ENCODE peak calls at places on chromosomes 5 and 9, in five cellular contexts. One of them, this sample, is unnamed.
A peak's percentile ranks its signal among the peaks of the same experiment; 100 is the strongest.

GRCh38 chr5:180799194-180799593 is 3.4 kb downstream of the MGAT1 start:
- DNase-seq in astrocyte of the spinal cord: no peak
- DNase-seq in body of pancreas: peak; percentile 77
- DNase-seq in fibroblast of lung: no peak
- DNase-seq in left lung: no peak
- DNase-seq in this sample: no peak

GRCh38 chr9:95481000-95481399 is 35.8 kb downstream of the PTCH1 start:
- DNase-seq in astrocyte of the spinal cord: no peak
- DNase-seq in body of pancreas: no peak
- DNase-seq in fibroblast of lung: no peak
- DNase-seq in left lung: no peak
- DNase-seq in this sample: no peak

GRCh38 chr5:106047341-106047740 is 1623.4 kb downstream of the EFNA5 start:
- DNase-seq in astrocyte of the spinal cord: no peak
- DNase-seq in body of pancreas: no peak
- DNase-seq in fibroblast of lung: no peak
- DNase-seq in left lung: no peak
- DNase-seq in this sample: no peak

GRCh38 chr5:180291234-180291940 is 496 bp downstream of the MAPK9 start:
- DNase-seq in astrocyte of the spinal cord: no peak
- DNase-seq in body of pancreas: peak; percentile 22
- DNase-seq in fibroblast of lung: no peak
- DNase-seq in left lung: no peak
- DNase-seq in this sample: no peak

GRCh38 chr5:59608745-59609144 is 284.8 kb downstream of the PDE4D start:
- DNase-seq in astrocyte of the spinal cord: peak; percentile 57
- DNase-seq in body of pancreas: no peak
- DNase-seq in fibroblast of lung: peak; percentile 22
- DNase-seq in left lung: no peak
- DNase-seq in this sample: no peak

GRCh38 chr5:39224196-39224754 is 4.9 kb upstream of the FYB1 start:
- DNase-seq in astrocyte of the spinal cord: no peak
- DNase-seq in body of pancreas: peak; percentile 48
- DNase-seq in fibroblast of lung: peak; percentile 12
- DNase-seq in left lung: peak; percentile 68
- DNase-seq in this sample: no peak

GRCh38 chr5:14265574-14265973 is 122.4 kb downstream of the TRIO start:
- DNase-seq in astrocyte of the spinal cord: peak; percentile 85
- DNase-seq in body of pancreas: no peak
- DNase-seq in fibroblast of lung: peak; percentile 63
- DNase-seq in left lung: no peak
- DNase-seq in this sample: peak; percentile 83

GRCh38 chr9:138051586-138052321 is 174.2 kb downstream of the CACNA1B start:
- DNase-seq in astrocyte of the spinal cord: no peak
- DNase-seq in body of pancreas: no peak
- DNase-seq in fibroblast of lung: no peak
- DNase-seq in left lung: no peak
- DNase-seq in this sample: no peak

GRCh38 chr9:71783120-71783523 is 14.8 kb upstream of the CEMIP2 start:
- DNase-seq in astrocyte of the spinal cord: no peak
- DNase-seq in body of pancreas: peak; percentile 39
- DNase-seq in fibroblast of lung: no peak
- DNase-seq in left lung: peak; percentile 46
- DNase-seq in this sample: no peak

GRCh38 chr9:19372576-19372975 is 7.5 kb downstream of the RPS6 start:
- DNase-seq in astrocyte of the spinal cord: no peak
- DNase-seq in body of pancreas: no peak
- DNase-seq in fibroblast of lung: no peak
- DNase-seq in left lung: no peak
- DNase-seq in this sample: no peak

GRCh38 chr5:112154940-112155686 is 264.0 kb downstream of the EPB41L4A start:
- DNase-seq in astrocyte of the spinal cord: no peak
- DNase-seq in body of pancreas: no peak
- DNase-seq in fibroblast of lung: no peak
- DNase-seq in left lung: no peak
- DNase-seq in this sample: no peak

GRCh38 chr5:93649234-93649900 is 66.3 kb downstream of the NR2F1 start:
- DNase-seq in astrocyte of the spinal cord: no peak
- DNase-seq in body of pancreas: no peak
- DNase-seq in fibroblast of lung: no peak
- DNase-seq in left lung: no peak
- DNase-seq in this sample: no peak

GRCh38 chr9:129028192-129028966 is at the start of gene SH3GLB2:
- DNase-seq in astrocyte of the spinal cord: peak; percentile 94
- DNase-seq in body of pancreas: peak; percentile 94
- DNase-seq in fibroblast of lung: peak; percentile 97
- DNase-seq in left lung: peak; percentile 98
- DNase-seq in this sample: no peak

GRCh38 chr9:126672634-126673284 is 59.0 kb downstream of the LMX1B start:
- DNase-seq in astrocyte of the spinal cord: no peak
- DNase-seq in body of pancreas: no peak
- DNase-seq in fibroblast of lung: no peak
- DNase-seq in left lung: no peak
- DNase-seq in this sample: no peak

GRCh38 chr5:158660726-158661125 is 439.0 kb downstream of the EBF1 start:
- DNase-seq in astrocyte of the spinal cord: peak; percentile 4
- DNase-seq in body of pancreas: no peak
- DNase-seq in fibroblast of lung: no peak
- DNase-seq in left lung: no peak
- DNase-seq in this sample: no peak

GRCh38 chr9:115014438-115014837 is 84.0 kb upstream of the TNFSF8 start:
- DNase-seq in astrocyte of the spinal cord: no peak
- DNase-seq in body of pancreas: no peak
- DNase-seq in fibroblast of lung: no peak
- DNase-seq in left lung: no peak
- DNase-seq in this sample: no peak

GRCh38 chr9:131635285-131635684 is 90.0 kb downstream of the PRRT1B start:
- DNase-seq in astrocyte of the spinal cord: peak; percentile 95
- DNase-seq in body of pancreas: peak; percentile 96
- DNase-seq in fibroblast of lung: peak; percentile 96
- DNase-seq in left lung: peak; percentile 93
- DNase-seq in this sample: peak; percentile 97

GRCh38 chr5:81140942-81141341 is 92.2 kb upstream of the CKMT2 start:
- DNase-seq in astrocyte of the spinal cord: peak; percentile 81
- DNase-seq in body of pancreas: peak; percentile 15
- DNase-seq in fibroblast of lung: peak; percentile 82
- DNase-seq in left lung: no peak
- DNase-seq in this sample: no peak

GRCh38 chr9:32589083-32589713 is 16.2 kb upstream of the NDUFB6 start:
- DNase-seq in astrocyte of the spinal cord: peak; percentile 69
- DNase-seq in body of pancreas: no peak
- DNase-seq in fibroblast of lung: peak; percentile 62
- DNase-seq in left lung: no peak
- DNase-seq in this sample: peak; percentile 14

GRCh38 chr5:161546463-161547301 is at the start of gene GABRB2:
- DNase-seq in astrocyte of the spinal cord: peak; percentile 60
- DNase-seq in body of pancreas: peak; percentile 65
- DNase-seq in fibroblast of lung: peak; percentile 38
- DNase-seq in left lung: peak; percentile 54
- DNase-seq in this sample: no peak

GRCh38 chr5:56947052-56947451 is 4.9 kb downstream of the MIER3 start:
- DNase-seq in astrocyte of the spinal cord: no peak
- DNase-seq in body of pancreas: no peak
- DNase-seq in fibroblast of lung: no peak
- DNase-seq in left lung: no peak
- DNase-seq in this sample: no peak

GRCh38 chr9:120413121-120414048 is 166.6 kb downstream of the CDK5RAP2 start:
- DNase-seq in astrocyte of the spinal cord: no peak
- DNase-seq in body of pancreas: no peak
- DNase-seq in fibroblast of lung: no peak
- DNase-seq in left lung: no peak
- DNase-seq in this sample: no peak

GRCh38 chr5:102314328-102314727 is 18.2 kb upstream of the SLCO4C1 start:
- DNase-seq in astrocyte of the spinal cord: no peak
- DNase-seq in body of pancreas: no peak
- DNase-seq in fibroblast of lung: no peak
- DNase-seq in left lung: no peak
- DNase-seq in this sample: no peak

GRCh38 chr5:59873113-59873512 is 20.4 kb downstream of the PDE4D start:
- DNase-seq in astrocyte of the spinal cord: peak; percentile 66
- DNase-seq in body of pancreas: no peak
- DNase-seq in fibroblast of lung: peak; percentile 50
- DNase-seq in left lung: no peak
- DNase-seq in this sample: peak; percentile 10

GRCh38 chr5:79536193-79536906 is 22.4 kb upstream of the HOMER1 start:
- DNase-seq in astrocyte of the spinal cord: no peak
- DNase-seq in body of pancreas: no peak
- DNase-seq in fibroblast of lung: no peak
- DNase-seq in left lung: no peak
- DNase-seq in this sample: no peak

DNA sequence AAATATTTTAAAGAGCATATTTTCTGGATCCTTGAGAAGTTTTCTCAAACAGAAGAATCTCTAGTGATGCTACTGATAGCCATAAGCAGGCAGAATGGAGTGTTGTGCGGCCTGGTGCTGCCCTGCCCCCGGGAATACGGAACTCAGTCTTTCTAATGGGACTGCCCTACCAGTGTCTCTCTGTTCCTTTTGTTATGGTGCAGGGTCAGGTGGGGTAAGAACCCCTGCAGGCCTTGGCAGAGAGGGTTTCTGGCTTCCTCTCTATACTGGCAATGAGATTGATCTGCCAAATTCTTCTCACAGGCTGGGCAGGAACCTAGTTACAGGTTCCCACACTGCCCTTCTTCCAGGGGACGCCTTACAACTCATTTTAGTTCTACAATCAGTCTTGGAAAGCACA is 2.6 kb downstream of the IL5 start:
- DNase-seq in astrocyte of the spinal cord: no peak
- DNase-seq in body of pancreas: no peak
- DNase-seq in fibroblast of lung: no peak
- DNase-seq in left lung: no peak
- DNase-seq in this sample: no peak
- H3K4me3 ChIP-seq in astrocyte of the spinal cord: no peak overlapping the region
- H3K4me3 ChIP-seq in body of pancreas: no peak overlapping the region
- H3K4me3 ChIP-seq in fibroblast of lung: no peak overlapping the region
- H3K4me3 ChIP-seq in left lung: no peak overlapping the region
- H3K4me3 ChIP-seq in this sample: no peak overlapping the region

DNA sequence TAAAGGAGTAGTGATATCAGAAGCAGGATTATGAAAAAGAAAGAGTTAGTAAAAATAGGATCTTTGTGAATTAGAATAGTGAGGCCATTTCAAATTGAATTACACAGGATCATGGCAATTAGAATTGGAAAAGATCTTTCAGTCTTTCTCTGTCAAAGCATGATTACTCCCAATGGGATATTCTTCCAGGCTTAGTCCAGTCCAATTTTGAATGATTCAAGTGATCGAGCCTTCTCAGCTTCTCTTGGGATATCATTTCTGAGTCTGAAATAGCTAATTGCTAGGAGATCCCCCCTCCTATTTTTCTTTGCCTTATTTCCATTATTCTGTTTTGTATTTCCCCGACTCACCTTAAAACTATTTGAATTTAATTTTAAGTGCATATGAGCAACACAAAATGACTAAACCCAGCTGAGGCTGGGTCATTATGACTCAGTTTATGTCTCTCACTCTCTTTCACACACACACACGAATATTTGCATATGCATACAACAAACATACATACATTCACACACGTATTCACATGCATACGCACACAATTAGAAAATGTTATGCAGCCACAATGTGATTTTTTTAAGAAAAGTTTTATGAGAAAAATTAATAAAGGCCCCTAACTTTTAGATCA is 34.8 kb upstream of the EFNA5 start:
- DNase-seq in astrocyte of the spinal cord: peak; percentile 69
- DNase-seq in body of pancreas: no peak
- DNase-seq in fibroblast of lung: peak; percentile 33
- DNase-seq in left lung: no peak
- DNase-seq in this sample: peak; percentile 25
- H3K4me3 ChIP-seq in astrocyte of the spinal cord: peak overlapping the region; percentile 22
- H3K4me3 ChIP-seq in body of pancreas: no peak overlapping the region
- H3K4me3 ChIP-seq in fibroblast of lung: peak overlapping the region; percentile 2
- H3K4me3 ChIP-seq in left lung: no peak overlapping the region
- H3K4me3 ChIP-seq in this sample: no peak overlapping the region

DNA sequence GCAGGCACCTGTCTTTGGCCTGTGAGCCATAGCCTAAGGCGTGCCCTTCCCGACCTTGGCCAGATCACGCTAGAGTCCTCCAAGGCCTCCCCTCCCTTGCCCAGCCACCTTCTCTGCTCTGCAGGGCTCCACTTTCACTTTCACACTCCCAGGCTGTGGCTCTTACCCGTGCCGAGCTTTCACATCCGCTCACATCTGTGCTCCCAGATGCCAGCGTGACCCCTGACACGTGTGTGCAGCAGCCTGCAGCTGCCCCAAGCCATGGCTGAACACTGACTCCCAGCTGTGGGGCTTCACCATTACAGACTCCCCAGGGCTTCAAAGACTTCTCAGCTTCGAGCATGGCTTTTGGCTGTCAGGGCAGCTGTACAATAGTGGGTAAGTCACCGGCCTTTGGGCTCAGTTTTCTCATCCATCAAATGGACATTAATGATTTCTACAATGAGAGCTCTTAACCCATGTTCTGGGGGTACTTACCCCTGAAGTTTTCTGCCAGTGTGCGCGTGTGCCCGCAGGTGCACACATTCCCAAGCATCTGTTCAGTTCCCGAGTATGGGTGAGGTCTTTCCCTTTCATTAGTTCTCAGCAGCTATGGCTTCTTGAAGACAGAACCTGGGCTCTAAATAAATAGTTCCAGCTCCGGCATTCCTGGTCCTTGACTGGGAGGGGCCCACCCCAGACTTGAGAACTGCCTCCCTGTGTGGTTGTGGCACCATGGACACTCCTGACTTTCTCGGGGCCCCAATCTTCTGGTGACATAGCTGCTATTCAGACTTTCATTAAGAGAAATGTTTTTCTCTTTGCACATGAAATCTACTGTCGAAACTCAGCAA is 118.6 kb downstream of the RGS3 start:
- DNase-seq in astrocyte of the spinal cord: peak; percentile 74
- DNase-seq in body of pancreas: peak; percentile 90
- DNase-seq in fibroblast of lung: peak; percentile 94
- DNase-seq in left lung: peak; percentile 90
- DNase-seq in this sample: no peak
- H3K4me3 ChIP-seq in astrocyte of the spinal cord: no peak overlapping the region
- H3K4me3 ChIP-seq in body of pancreas: no peak overlapping the region
- H3K4me3 ChIP-seq in fibroblast of lung: no peak overlapping the region
- H3K4me3 ChIP-seq in left lung: peak overlapping the region; percentile 56
- H3K4me3 ChIP-seq in this sample: no peak overlapping the region

DNA sequence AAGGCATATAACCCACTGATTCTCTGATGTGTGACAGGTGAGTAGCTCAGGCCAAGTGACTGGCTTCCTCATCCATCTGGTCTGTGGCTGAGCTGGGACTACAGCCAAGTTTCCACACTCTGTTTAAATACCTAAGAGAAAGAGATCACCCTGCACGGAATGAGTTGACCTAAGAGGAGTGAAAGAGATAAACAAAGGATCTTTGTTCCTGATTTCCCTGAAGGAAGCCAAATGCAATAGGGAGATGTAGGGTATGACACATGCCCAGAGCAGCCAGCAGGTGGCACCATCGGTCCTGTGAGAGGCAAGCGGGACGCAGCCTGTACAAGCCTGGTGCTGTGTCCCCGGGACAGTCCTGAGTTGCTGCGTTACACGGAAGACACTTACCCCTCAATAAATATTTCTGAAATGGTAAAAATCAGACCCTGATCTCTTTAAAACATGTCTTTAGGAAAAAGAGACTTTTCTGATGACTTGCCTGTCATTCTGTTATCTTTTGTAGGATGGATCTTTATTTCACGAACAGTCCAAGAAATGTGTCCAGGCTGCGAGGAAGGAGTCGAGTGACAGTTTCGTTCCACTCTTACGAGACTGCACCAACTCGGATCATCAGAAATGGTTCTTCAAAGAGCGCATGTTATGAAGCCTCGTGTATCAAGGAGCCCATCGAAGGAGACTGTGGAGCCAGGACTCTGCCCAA is 41.1 kb downstream of the GALNT12 start:
- DNase-seq in astrocyte of the spinal cord: peak; percentile 85
- DNase-seq in body of pancreas: peak; percentile 93
- DNase-seq in fibroblast of lung: peak; percentile 89
- DNase-seq in left lung: peak; percentile 89
- DNase-seq in this sample: peak; percentile 93
- H3K4me3 ChIP-seq in astrocyte of the spinal cord: peak overlapping the region; percentile 21
- H3K4me3 ChIP-seq in body of pancreas: no peak overlapping the region
- H3K4me3 ChIP-seq in fibroblast of lung: peak overlapping the region; percentile 58
- H3K4me3 ChIP-seq in left lung: no peak overlapping the region
- H3K4me3 ChIP-seq in this sample: no peak overlapping the region

This sample was measured in kidney epithelial cell.